ENCODE peak calls at places on chromosomes 11 and 22, in five cellular contexts. M is fibroblast of the aortic adventitia, X is HFFc6, O is cardiac fibroblast, G is AG10803. A is an unnamed sample.

GRCh38 chr11:133719532-133720235 is 125.6 kb downstream of the SPATA19 start:
- DNase-seq in M (no peak), X (no peak), O (no peak), G (no peak), A (no peak)

GRCh38 chr22:39518996-39519680 is 1.2 kb upstream of the ATF4 start:
- DNase-seq in M (peak; percentile 53), X (peak; percentile 50), O (peak; percentile 71), G (no peak), A (no peak)

GRCh38 chr11:8871283-8871775 is 39.7 kb upstream of the AKIP1 start:
- DNase-seq in M (peak; percentile 96), X (peak; percentile 90), O (peak; percentile 92), G (peak; percentile 94), A (peak; percentile 38)

GRCh38 chr22:17578129-17578754 is 14.9 kb downstream of the SLC25A18 start:
- DNase-seq in M (peak; percentile 32), X (peak; percentile 53), O (peak; percentile 62), G (peak; percentile 76), A (no peak)

GRCh38 chr11:5096011-5096410 is 26.6 kb downstream of the OR52E1 start:
- DNase-seq in M (no peak), X (no peak), O (no peak), G (no peak), A (no peak)

GRCh38 chr11:94325681-94326080 is 21.3 kb downstream of the IZUMO1R start:
- DNase-seq in M (peak; percentile 15), X (peak; percentile 41), O (peak; percentile 59), G (no peak), A (peak; percentile 72)

GRCh38 chr11:98136357-98136756 is 884.4 kb upstream of the CNTN5 start:
- DNase-seq in M (no peak), X (no peak), O (no peak), G (no peak), A (no peak)

GRCh38 chr22:20577549-20577975 is 70.2 kb downstream of the MED15 start:
- DNase-seq in M (peak; percentile 21), X (no peak), O (no peak), G (peak; percentile 31), A (no peak)

GRCh38 chr22:47063606-47064005 is 301.2 kb downstream of the TBC1D22A start:
- DNase-seq in M (no peak), X (no peak), O (no peak), G (no peak), A (no peak)

GRCh38 chr11:110367571-110367970 is 62.2 kb upstream of the FDX1 start:
- DNase-seq in M (peak; percentile 45), X (no peak), O (peak; percentile 35), G (no peak), A (no peak)

GRCh38 chr11:12075291-12075690 is 35.1 kb upstream of the MICAL2 start:
- DNase-seq in M (no peak), X (no peak), O (no peak), G (no peak), A (no peak)

GRCh38 chr11:107655607-107656006 is 56.2 kb downstream of the SLN start:
- DNase-seq in M (no peak), X (no peak), O (no peak), G (no peak), A (no peak)

GRCh38 chr22:19478086-19478392 is 954 bp downstream of the UFD1 start:
- DNase-seq in M (no peak), X (no peak), O (peak; percentile 7), G (no peak), A (no peak)

GRCh38 chr11:115360186-115360824 is 143.9 kb downstream of the CADM1 start:
- DNase-seq in M (no peak), X (no peak), O (no peak), G (no peak), A (no peak)

GRCh38 chr11:86301742-86302091 is 323 bp upstream of the HIKESHI start:
- DNase-seq in M (no peak), X (no peak), O (no peak), G (no peak), A (no peak)

GRCh38 chr11:88420165-88420781 is 82.7 kb upstream of the CTSC start:
- DNase-seq in M (peak; percentile 90), X (peak; percentile 86), O (peak; percentile 95), G (peak; percentile 93), A (no peak)

GRCh38 chr22:36739185-36739584 is 35.6 kb upstream of the CACNG2 start:
- DNase-seq in M (no peak), X (no peak), O (no peak), G (no peak), A (no peak)

GRCh38 chr22:36405671-36406070 is 17.9 kb upstream of the MYH9 start:
- DNase-seq in M (no peak), X (no peak), O (peak; percentile 44), G (peak; percentile 59), A (no peak)

GRCh38 chr11:133153031-133153430 is 379.3 kb downstream of the OPCML start:
- DNase-seq in M (no peak), X (no peak), O (no peak), G (no peak), A (no peak)

GRCh38 chr11:36311926-36312592 is 16.0 kb downstream of the PRR5L start:
- DNase-seq in M (no peak), X (no peak), O (no peak), G (no peak), A (no peak)

GRCh38 chr22:33544707-33545106 is 375.6 kb downstream of the LARGE1 start:
- DNase-seq in M (peak; percentile 19), X (no peak), O (peak; percentile 54), G (peak; percentile 45), A (no peak)

GRCh38 chr22:29630180-29630498 is 26.7 kb downstream of the NF2 start:
- DNase-seq in M (no peak), X (no peak), O (no peak), G (no peak), A (no peak)

GRCh38 chr11:86923993-86924766 is 31.0 kb downstream of the FZD4 start:
- DNase-seq in M (peak; percentile 66), X (no peak), O (no peak), G (no peak), A (no peak)

GRCh38 chr11:131056036-131056435 is 139.8 kb upstream of the SNX19 start:
- DNase-seq in M (no peak), X (no peak), O (no peak), G (no peak), A (no peak)

GRCh38 chr11:116193321-116194114 is 579.3 kb downstream of the BUD13 start:
- DNase-seq in M (peak; percentile 18), X (no peak), O (peak; percentile 18), G (peak; percentile 55), A (no peak)

GRCh38 chr11:64877390-64878222 is 815 bp downstream of the EHD1 start:
- DNase-seq in M (no peak), X (no peak), O (peak; percentile 33), G (no peak), A (peak; percentile 70)

GRCh38 chr11:105109855-105110750 is 29.5 kb downstream of the CARD18 start:
- DNase-seq in M (peak; percentile 56), X (peak; percentile 23), O (peak; percentile 70), G (peak; percentile 78), A (no peak)

GRCh38 chr22:28977050-28977449 is 84.6 kb downstream of the C22orf31 start:
- DNase-seq in M (peak; percentile 31), X (no peak), O (no peak), G (no peak), A (no peak)

GRCh38 chr22:23583836-23584235 is 3.7 kb upstream of the IGLL1 start:
- DNase-seq in M (no peak), X (no peak), O (no peak), G (no peak), A (no peak)

DNA sequence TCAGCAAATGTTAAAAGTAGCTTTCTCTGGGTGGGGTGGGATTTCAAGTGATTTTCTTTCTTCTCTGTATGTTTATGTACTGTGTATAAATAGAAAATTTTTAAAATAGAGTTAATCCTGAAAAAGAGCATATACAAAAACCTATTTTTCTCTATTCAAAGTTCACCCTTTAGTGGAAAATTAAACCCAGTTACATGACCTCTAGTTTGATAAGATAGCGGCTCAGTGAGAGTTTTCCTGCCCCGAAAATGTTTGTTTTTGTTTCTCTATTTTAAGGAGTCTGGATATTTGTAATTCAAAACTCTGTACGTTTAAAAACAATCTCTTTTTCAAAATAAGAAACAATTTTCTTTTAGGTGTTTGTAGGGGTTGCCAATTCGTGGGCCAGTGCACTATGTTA is 42.1 kb upstream of the PITPNB start:
- DNase-seq in M (no peak), X (no peak), O (no peak), G (no peak), A (no peak)
- TF ChIP-seq CTCF in M (no peak), X (no peak), O (no peak), G (no peak), A (no peak)

DNA sequence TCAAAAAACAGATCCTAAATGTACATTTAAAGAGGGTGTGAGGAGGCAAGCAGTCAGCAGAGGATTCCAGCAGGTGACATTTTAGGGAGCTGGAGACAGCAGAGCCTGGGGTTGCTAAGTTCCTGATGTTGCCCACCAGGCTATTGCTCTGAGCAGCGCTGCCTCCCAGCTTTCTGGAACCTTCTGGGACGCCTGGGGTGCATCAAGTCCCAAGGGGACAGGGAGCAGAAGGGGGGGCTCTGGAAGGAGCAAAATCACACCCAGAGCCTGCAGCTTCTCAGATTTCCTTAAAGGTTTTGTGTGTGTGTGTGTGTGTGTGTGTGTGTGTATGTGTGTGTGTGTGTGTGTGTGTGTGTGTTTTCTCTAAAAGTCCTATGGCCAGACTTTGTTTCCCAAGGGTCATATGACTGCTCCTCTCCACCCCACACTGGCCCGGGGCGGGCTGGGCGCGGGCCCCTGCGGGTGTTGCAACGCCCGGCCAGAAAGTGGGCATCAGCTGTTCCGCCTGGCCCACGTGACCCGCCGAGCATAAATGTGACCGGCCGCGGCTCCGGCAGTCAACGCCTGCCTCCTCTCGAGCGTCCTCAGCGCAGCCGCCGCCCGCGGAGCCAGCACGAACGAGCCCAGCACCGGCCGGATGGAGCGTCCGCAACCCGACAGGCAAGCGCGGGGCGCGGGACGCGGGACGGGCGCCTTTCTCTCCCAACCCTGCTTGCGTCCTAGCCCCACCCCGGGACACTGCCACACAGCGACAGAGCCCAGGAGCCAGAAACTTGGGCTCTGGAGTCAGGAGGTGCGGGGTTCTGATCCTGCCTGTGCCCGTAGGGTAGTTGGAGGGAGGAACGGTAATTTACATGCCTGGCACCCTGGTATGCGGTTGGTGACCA is at the start of gene HMOX1:
- DNase-seq in M (peak; percentile 94), X (peak; percentile 89), O (peak; percentile 91), G (peak; percentile 94), A (peak; percentile 89)
- TF ChIP-seq CTCF in M (peak; percentile 17), X (peak; percentile 35), O (no peak), G (no peak), A (no peak)

DNA sequence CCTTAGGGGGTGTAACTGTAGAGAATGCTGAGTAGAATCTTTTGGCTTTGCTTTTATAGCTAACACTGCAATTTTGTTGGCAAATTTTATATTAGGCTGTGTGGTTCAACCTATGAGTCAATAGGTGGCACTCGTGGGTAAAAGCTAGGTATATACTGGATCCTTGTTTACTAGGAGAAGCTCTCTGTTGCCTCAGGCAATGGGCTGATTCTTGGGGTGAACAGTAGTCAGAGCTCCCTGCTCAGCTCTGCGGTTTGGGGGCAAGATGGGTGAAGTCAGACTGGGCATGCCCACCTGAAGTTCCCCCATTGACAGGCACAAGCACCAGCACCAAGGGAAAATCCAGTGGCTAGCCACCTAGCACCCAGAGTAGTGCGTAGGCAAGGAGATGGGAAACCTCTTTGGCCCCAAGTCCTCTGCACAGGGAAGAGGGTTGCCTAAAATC is 238.7 kb downstream of the FAM181B start:
- DNase-seq in M (no peak), X (no peak), O (no peak), G (no peak), A (no peak)
- TF ChIP-seq CTCF in M (no peak), X (no peak), O (no peak), G (no peak), A (no peak)

DNA sequence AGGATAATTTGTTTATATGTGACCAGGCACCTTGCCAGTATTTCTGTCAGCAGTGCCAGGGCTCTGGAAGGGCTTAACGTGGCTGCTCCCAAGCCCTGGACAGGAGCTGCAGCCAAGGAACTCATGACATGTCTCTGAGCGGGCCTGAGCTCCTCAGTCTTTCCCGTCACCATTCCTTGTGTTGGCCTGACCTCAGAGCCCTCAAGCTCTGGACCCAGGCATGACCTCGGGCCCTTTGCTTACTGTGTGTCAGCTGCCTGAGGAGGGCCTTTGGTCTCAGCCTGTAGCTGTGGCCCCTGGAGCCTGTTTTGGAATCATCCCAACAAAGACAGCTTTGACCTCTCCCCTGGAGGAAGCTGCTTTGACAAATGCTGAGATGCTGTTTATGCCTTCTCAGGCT is 264.1 kb upstream of the PLET1 start:
- DNase-seq in M (no peak), X (no peak), O (no peak), G (peak; percentile 38), A (no peak)
- TF ChIP-seq CTCF in M (no peak), X (no peak), O (no peak), G (no peak), A (no peak)